ENCODE peak calls at places on chromosomes 2 and 18, in six cellular contexts. S is progenitor cell of endocrine pancreas, Q is left lung, X is neural progenitor cell, J is BJ, Z is tibial artery. P is an unnamed sample.

GRCh38 chr2:200225943-200226342 is 80.5 kb upstream of the SPATS2L start:
- DNase-seq in Q (no peak), S (no peak), Z (no peak), X (no peak), J (no peak), P (no peak)

GRCh38 chr18:31230495-31230894 is 67.8 kb upstream of the DSC1 start:
- DNase-seq in Q (no peak), X (no peak), J (no peak), S (no peak), Z (no peak), P (no peak)

GRCh38 chr2:235447210-235447609 is 46.6 kb upstream of the AGAP1 start:
- DNase-seq in S (no peak), X (no peak), Q (no peak), J (no peak), Z (no peak), P (no peak)

GRCh38 chr2:242013771-242014170 is 144.2 kb downstream of the RTP5 start:
- DNase-seq in S (no peak), X (no peak), J (no peak), Z (no peak), Q (no peak), P (no peak)

GRCh38 chr2:190607657-190608357 is 41.1 kb upstream of the NAB1 start:
- DNase-seq in Q (no peak), X (no peak), J (no peak), Z (no peak), S (no peak), P (no peak)

GRCh38 chr2:101619191-101619591 is 78.3 kb upstream of the MAP4K4 start:
- DNase-seq in Z (peak), X (no peak), J (no peak), Q (peak), S (no peak), P (no peak)

GRCh38 chr2:102604754-102605153 is 14.6 kb upstream of the SLC9A2 start:
- DNase-seq in Z (no peak), J (no peak), Q (no peak), X (peak), S (no peak), P (no peak)

GRCh38 chr2:127106457-127106997 is 427 bp downstream of the BIN1 start:
- DNase-seq in J (no peak), Q (no peak), S (no peak), Z (no peak), X (peak), P (no peak)

GRCh38 chr18:3682061-3682460 is 232.1 kb downstream of the TGIF1 start:
- DNase-seq in S (no peak), Q (no peak), Z (no peak), X (no peak), J (no peak), P (no peak)

GRCh38 chr2:120465989-120466703 is 120.2 kb downstream of the INHBB start:
- DNase-seq in Z (peak), X (peak), Q (no peak), J (no peak), S (peak), P (no peak)

GRCh38 chr2:74658516-74658915 is 4.5 kb downstream of the SEMA4F start:
- DNase-seq in X (no peak), Z (no peak), J (peak), Q (no peak), S (no peak), P (no peak)

GRCh38 chr2:46066116-46066515 is 231.1 kb upstream of the EPAS1 start:
- DNase-seq in J (no peak), X (no peak), Z (no peak), Q (no peak), S (no peak), P (no peak)

GRCh38 chr2:136986605-136987221 is 221.4 kb downstream of the THSD7B start:
- DNase-seq in Z (no peak), S (no peak), X (no peak), J (no peak), Q (no peak), P (no peak)

GRCh38 chr2:60294901-60295590 is 258.4 kb downstream of the BCL11A start:
- DNase-seq in X (peak), J (no peak), S (peak), Z (no peak), Q (no peak), P (no peak)

GRCh38 chr2:31387850-31388249 is 26.7 kb downstream of the XDH start:
- DNase-seq in J (no peak), Q (no peak), S (no peak), Z (no peak), X (peak), P (no peak)

GRCh38 chr2:41913921-41914609 is 133.8 kb upstream of the PKDCC start:
- DNase-seq in X (no peak), S (no peak), J (no peak), Q (no peak), Z (no peak), P (no peak)

GRCh38 chr2:206201075-206201848 is 41.6 kb downstream of the EEF1B2 start:
- DNase-seq in S (no peak), Z (no peak), J (no peak), Q (no peak), X (no peak), P (no peak)

GRCh38 chr2:209661286-209661685 is 110.3 kb upstream of the UNC80 start:
- DNase-seq in Q (no peak), X (peak), Z (no peak), J (no peak), S (no peak), P (no peak)

GRCh38 chr2:42054657-42055430 is 7.0 kb downstream of the PKDCC start:
- DNase-seq in J (no peak), Z (no peak), Q (no peak), S (peak), X (no peak), P (no peak)

GRCh38 chr2:218255441-218255840 is 5.4 kb upstream of the GPBAR1 start:
- DNase-seq in S (no peak), J (no peak), Z (no peak), X (no peak), Q (no peak), P (no peak)

GRCh38 chr18:42392416-42392815 is 437.4 kb downstream of the PIK3C3 start:
- DNase-seq in J (no peak), X (no peak), S (no peak), Z (no peak), Q (no peak), P (no peak)

GRCh38 chr18:67634631-67635338 is 118.3 kb upstream of the DSEL start:
- DNase-seq in S (no peak), Z (no peak), Q (no peak), X (no peak), J (no peak), P (no peak)

GRCh38 chr18:68299906-68300305 is 415.0 kb downstream of the TMX3 start:
- DNase-seq in J (no peak), Q (no peak), S (no peak), X (no peak), Z (no peak), P (no peak)

GRCh38 chr2:219296631-219297391 is 12.4 kb downstream of the PTPRN start:
- DNase-seq in S (no peak), Z (no peak), Q (no peak), X (no peak), J (no peak), P (no peak)

GRCh38 chr2:72340665-72341064 is 193.0 kb upstream of the CYP26B1 start:
- DNase-seq in J (peak), Z (no peak), S (no peak), Q (no peak), X (peak), P (no peak)

GRCh38 chr2:227188292-227188691 is 23.9 kb downstream of the COL4A3 start:
- DNase-seq in X (no peak), S (no peak), J (peak), Q (peak), Z (no peak), P (no peak)

GRCh38 chr2:121330921-121331320 is 45.9 kb upstream of the TFCP2L1 start:
- DNase-seq in Z (peak), S (no peak), Q (no peak), X (no peak), J (no peak), P (no peak)

GRCh38 chr2:30147715-30148611 is 1.2 kb downstream of the YPEL5 start:
- DNase-seq in J (no peak), S (peak), Q (peak), Z (peak), X (peak), P (peak)

GRCh38 chr2:1373794-1374193 is 39.5 kb upstream of the TPO start:
- DNase-seq in Z (no peak), X (no peak), J (no peak), Q (no peak), S (no peak), P (no peak)
- TF ChIP-seq CTCF in Z (no peak), X (no peak), J (no peak), Q (no peak), S (no peak), P (no peak)

DNA sequence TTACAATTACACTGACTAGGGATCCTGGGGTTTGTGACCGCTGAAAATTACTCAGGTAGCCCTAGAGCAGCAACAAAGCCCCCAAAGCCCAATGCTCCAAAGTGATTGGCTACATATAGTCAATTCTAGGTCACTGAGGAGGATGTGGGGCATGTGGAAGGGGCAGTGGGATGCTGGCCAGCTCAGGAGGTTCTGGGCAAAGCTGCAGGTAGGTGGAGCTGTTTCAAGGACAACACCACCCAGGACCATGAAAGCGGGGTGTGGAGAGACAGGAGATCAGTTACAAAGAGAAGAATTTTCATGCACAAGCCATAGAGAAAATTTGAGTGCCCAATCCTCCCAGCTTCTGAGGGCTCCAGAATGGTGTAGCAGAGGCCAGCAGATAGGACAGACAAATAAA is 75.0 kb upstream of the CCDC85A start:
- DNase-seq in S (no peak), Z (no peak), Q (no peak), X (no peak), J (no peak), P (no peak)
- TF ChIP-seq CTCF in S (peak), Z (no peak), Q (no peak), X (peak), J (no peak), P (no peak)

DNA sequence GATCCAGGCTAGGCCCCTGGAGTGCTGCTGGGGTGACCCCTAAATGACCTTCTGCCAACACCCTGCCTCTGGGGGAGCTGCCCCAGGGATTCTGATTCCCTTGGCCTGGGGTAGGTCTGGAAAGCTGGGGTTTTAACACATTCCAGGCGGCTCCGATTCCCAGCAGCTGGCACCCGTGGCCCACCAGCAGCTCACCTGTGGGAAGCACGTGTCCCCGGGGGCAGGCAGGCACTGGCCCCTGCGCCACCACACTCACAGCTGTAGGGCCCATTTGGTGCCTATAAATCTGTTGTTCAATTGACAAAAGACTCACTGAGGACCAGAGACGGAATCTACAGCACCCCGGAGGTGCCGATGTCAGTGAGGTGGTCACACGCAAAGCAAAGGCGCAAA is 4.1 kb upstream of the KLHL30 start:
- DNase-seq in S (no peak), X (no peak), Z (no peak), Q (no peak), J (no peak), P (no peak)
- TF ChIP-seq CTCF in S (no peak), X (no peak), Z (no peak), Q (no peak), J (no peak), P (no peak)

GRCh38 chr2:177872286-177872685 is 200.3 kb downstream of the PDE11A start:
- DNase-seq in Z (no peak), Q (no peak), S (no peak), J (no peak), X (no peak), P (no peak)
- TF ChIP-seq CTCF in Z (no peak), Q (no peak), S (no peak), J (no peak), X (no peak), P (no peak)

GRCh38 chr18:77067315-77068061 is 65.1 kb downstream of the MBP start:
- DNase-seq in Q (peak), X (no peak), S (no peak), Z (peak), J (peak), P (no peak)
- TF ChIP-seq CTCF in Q (no peak), X (no peak), S (no peak), Z (peak), J (peak), P (no peak)

GRCh38 chr18:79764131-79764530 is 33.6 kb upstream of the KCNG2 start:
- DNase-seq in S (no peak), Z (peak), J (no peak), X (no peak), Q (no peak), P (no peak)
- TF ChIP-seq CTCF in S (no peak), Z (no peak), J (no peak), X (no peak), Q (no peak), P (no peak)

GRCh38 chr18:36769611-36770314 is 59.0 kb downstream of the TPGS2 start:
- DNase-seq in S (no peak), Q (no peak), Z (no peak), J (no peak), X (peak), P (no peak)
- TF ChIP-seq CTCF in S (peak), Q (peak), Z (peak), J (peak), X (peak), P (no peak)

GRCh38 chr18:292271-292670 is 24.4 kb upstream of the THOC1 start:
- DNase-seq in J (no peak), S (no peak), X (no peak), Q (no peak), Z (no peak), P (no peak)

GRCh38 chr18:285817-286216 is 18.0 kb upstream of the THOC1 start:
- DNase-seq in J (no peak), S (no peak), Q (no peak), Z (no peak), X (no peak), P (no peak)

DNA sequence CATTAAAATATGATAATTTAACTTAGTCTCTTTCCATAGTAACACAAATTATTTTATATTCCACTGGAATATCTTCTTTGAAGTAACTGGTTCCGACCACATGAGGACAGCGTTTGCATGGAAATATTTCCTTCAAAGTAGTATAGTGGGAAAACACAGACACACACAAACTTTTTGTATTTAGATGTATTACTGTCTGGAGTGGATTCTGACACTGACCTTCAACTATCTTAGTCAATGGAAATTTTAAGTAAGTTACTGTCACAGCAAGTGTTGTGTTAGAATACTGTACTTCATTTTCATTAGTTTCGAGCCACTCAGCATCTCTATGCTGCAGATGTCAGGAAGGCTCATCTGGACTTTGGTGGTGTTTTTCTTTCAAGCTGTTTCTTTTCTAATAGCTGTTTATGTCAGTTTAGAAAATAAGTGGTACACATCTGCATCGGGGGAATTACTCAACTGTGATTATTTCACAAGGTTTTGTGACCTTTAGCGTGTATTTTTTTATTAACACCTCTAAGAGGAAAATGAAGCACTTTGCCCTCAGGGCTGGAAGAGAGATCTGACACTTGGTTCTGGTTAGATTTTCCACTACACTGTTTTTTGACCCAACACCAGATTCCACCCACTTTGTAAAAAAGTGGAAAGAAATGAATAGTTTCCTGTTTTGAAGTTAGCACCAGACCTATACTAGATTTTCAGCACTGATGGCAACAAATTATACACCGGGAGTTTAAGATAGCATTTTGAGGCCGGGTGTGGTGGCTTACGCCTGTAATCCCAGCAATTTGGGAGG is 18.9 kb upstream of the THOC1 start:
- DNase-seq in Z (no peak), Q (no peak), J (no peak), S (no peak), X (peak), P (no peak)
- TF ChIP-seq CTCF in Z (peak), Q (no peak), J (peak), S (peak), X (peak), P (no peak)

GRCh38 chr2:130342533-130343275 is at the start of gene IMP4:
- DNase-seq in Z (peak), Q (peak), X (peak), J (peak), S (peak), P (peak)
- TF ChIP-seq CTCF in Z (peak), Q (no peak), X (peak), J (peak), S (peak), P (no peak)

P was measured in activated B cell treated with CpG ODN at 0.5 μM for 24 hours.